ENCODE peak calls at places on chromosomes 11 and 22, in ten cellular contexts. T is SK-N-MC; V is astrocyte; B is AG10803; K is HFF-Myc; N is CD4-positive, CD25-positive, alpha-beta regulatory T cell; H is body of pancreas; P is fibroblast of pulmonary artery; J is Peyer's patch; E is MM.1S. Q is an unnamed sample.

GRCh38 chr22:29205598-29206371 is at the start of gene EMID1:
- DNase-seq in N (no peak), E (peak; percentile 53), H (peak; percentile 63), V (no peak), K (no peak), P (peak; percentile 16), J (no peak), B (no peak), T (no peak), Q (no peak)

GRCh38 chr11:86244063-86244521 is 461 bp upstream of the EED start:
- DNase-seq in E (peak; percentile 93), N (peak; percentile 84), V (peak; percentile 74), B (peak; percentile 81), P (peak; percentile 90), H (peak; percentile 90), J (peak; percentile 87), T (no peak), K (no peak), Q (peak; percentile 89)

GRCh38 chr11:68043029-68043348 is 4.2 kb downstream of the TCIRG1 start:
- DNase-seq in K (no peak), H (no peak), B (no peak), V (no peak), J (no peak), P (no peak), N (no peak), E (no peak), T (no peak), Q (no peak)

GRCh38 chr11:44930588-44931302 is 19.9 kb downstream of the TP53I11 start:
- DNase-seq in T (no peak), H (no peak), N (no peak), E (no peak), B (no peak), V (no peak), K (no peak), J (no peak), P (no peak), Q (no peak)

GRCh38 chr11:37988031-37988430 is 1390.0 kb upstream of the RAG2 start:
- DNase-seq in P (peak; percentile 99), B (no peak), H (no peak), V (peak; percentile 29), K (no peak), E (no peak), N (no peak), T (peak; percentile 44), J (no peak), Q (no peak)

GRCh38 chr11:73366265-73366610 is 10.0 kb upstream of the RELT start:
- DNase-seq in E (peak; percentile 66), J (no peak), K (no peak), P (no peak), B (no peak), T (no peak), H (no peak), N (no peak), V (no peak), Q (peak; percentile 20)

GRCh38 chr11:70377645-70378044 is 20.7 kb upstream of the CTTN start:
- DNase-seq in V (no peak), N (no peak), T (no peak), E (no peak), H (no peak), P (no peak), J (no peak), B (no peak), K (no peak), Q (no peak)

GRCh38 chr22:46866591-46866990 is 104.1 kb downstream of the TBC1D22A start:
- DNase-seq in H (no peak), V (peak; percentile 93), N (no peak), J (no peak), K (no peak), P (peak; percentile 74), T (no peak), B (peak; percentile 96), E (no peak), Q (no peak)

GRCh38 chr11:115580416-115580815 is 76.2 kb upstream of the CADM1 start:
- DNase-seq in P (no peak), V (no peak), N (no peak), K (no peak), J (no peak), T (no peak), E (no peak), H (no peak), B (no peak), Q (no peak)

GRCh38 chr11:74460481-74461154 is 6.7 kb downstream of the KCNE3 start:
- DNase-seq in H (no peak), J (no peak), B (peak; percentile 66), T (no peak), V (peak; percentile 27), K (no peak), P (peak; percentile 81), N (no peak), E (no peak), Q (peak; percentile 34)
- H3K4me3 ChIP-seq in H (no peak overlapping the region), J (no peak overlapping the region), B (no peak overlapping the region), T (peak overlapping the region; percentile 2), V (no peak overlapping the region), K (no peak overlapping the region), P (peak overlapping the region; percentile 49), N (no peak overlapping the region), E (no peak overlapping the region), Q (no peak overlapping the region)

GRCh38 chr11:118923721-118924587 is 1.8 kb downstream of the BCL9L start:
- DNase-seq in V (no peak), E (no peak), H (peak; percentile 27), K (no peak), P (no peak), T (no peak), N (no peak), J (peak; percentile 62), B (no peak), Q (no peak)

GRCh38 chr11:118921121-118921928 is 4.4 kb downstream of the BCL9L start:
- DNase-seq in T (no peak), N (no peak), B (peak; percentile 90), H (peak; percentile 73), P (peak; percentile 96), J (no peak), V (peak; percentile 58), E (no peak), K (no peak), Q (no peak)

GRCh38 chr11:118922745-118923627 is 2.7 kb downstream of the BCL9L start:
- DNase-seq in K (no peak), T (no peak), B (no peak), J (no peak), P (no peak), E (no peak), N (no peak), V (no peak), H (no peak), Q (no peak)

GRCh38 chr11:118924591-118925585 is 838 bp downstream of the BCL9L start:
- DNase-seq in J (peak; percentile 76), K (no peak), N (peak; percentile 46), B (no peak), E (peak; percentile 42), T (no peak), P (no peak), V (no peak), H (peak; percentile 61), Q (no peak)

GRCh38 chr11:118921929-118922744 is 3.6 kb downstream of the BCL9L start:
- DNase-seq in B (peak; percentile 91), V (peak; percentile 47), K (no peak), T (no peak), P (peak; percentile 89), N (no peak), J (peak; percentile 82), E (no peak), H (peak; percentile 90), Q (no peak)
- H3K4me3 ChIP-seq in B (peak overlapping the region; percentile 99), V (peak overlapping the region; percentile 96), K (peak overlapping the region; percentile 98), T (peak overlapping the region; percentile 90), P (peak overlapping the region; percentile 98), N (peak overlapping the region; percentile 98), J (peak overlapping the region; percentile 89), E (no peak overlapping the region), H (no peak overlapping the region), Q (no peak overlapping the region)

GRCh38 chr22:38543822-38544221 is 26.2 kb downstream of the DMC1 start:
- DNase-seq in V (no peak), K (no peak), H (no peak), N (no peak), B (no peak), T (no peak), J (no peak), E (no peak), P (no peak), Q (no peak)

GRCh38 chr22:38554281-38554680 is 15.7 kb downstream of the DMC1 start:
- DNase-seq in N (no peak), B (peak; percentile 90), H (no peak), V (peak; percentile 37), T (no peak), P (peak; percentile 8), E (no peak), J (no peak), K (peak; percentile 75), Q (no peak)

DNA sequence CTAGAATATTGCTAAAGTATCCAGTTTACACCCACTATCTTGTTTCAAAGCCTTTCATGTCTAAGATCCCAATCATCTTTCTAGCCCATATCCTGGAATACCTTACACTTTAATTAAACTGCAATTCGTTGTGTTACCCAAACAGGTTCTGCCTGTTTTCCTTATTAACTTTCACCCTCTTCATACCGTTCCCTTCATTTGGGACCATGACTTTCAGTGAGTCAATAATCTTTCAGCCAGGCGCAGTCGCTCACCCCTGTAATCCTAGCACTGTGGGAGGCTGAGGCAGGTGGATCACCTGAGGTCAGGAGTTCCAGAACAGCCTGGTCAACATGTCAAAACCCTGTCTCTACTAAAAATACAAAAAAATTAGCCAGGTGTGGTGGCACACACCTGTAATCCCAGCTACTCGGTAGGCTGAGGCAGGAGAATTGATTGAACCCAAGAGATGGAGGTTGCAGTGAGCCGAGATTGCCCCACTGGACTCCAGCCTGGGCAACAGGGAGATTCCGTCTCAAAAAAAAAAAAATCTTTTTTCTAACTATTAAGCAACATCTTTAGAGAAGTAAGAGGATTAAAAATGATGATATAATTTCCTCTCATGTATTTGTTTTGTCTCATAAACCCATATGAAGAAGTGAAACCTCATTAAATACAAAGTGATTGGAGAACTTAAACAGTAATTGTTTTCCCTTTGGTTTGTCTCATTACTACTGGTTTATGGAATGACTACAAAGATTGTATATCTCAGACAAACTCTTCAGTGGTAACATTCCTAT is 20.7 kb downstream of the DMC1 start:
- DNase-seq in B (no peak), H (no peak), V (no peak), J (no peak), P (no peak), T (no peak), E (no peak), N (no peak), K (no peak), Q (no peak)
- H3K4me3 ChIP-seq in B (no peak overlapping the region), H (no peak overlapping the region), V (no peak overlapping the region), J (no peak overlapping the region), P (no peak overlapping the region), T (no peak overlapping the region), E (no peak overlapping the region), N (no peak overlapping the region), K (no peak overlapping the region), Q (no peak overlapping the region)

DNA sequence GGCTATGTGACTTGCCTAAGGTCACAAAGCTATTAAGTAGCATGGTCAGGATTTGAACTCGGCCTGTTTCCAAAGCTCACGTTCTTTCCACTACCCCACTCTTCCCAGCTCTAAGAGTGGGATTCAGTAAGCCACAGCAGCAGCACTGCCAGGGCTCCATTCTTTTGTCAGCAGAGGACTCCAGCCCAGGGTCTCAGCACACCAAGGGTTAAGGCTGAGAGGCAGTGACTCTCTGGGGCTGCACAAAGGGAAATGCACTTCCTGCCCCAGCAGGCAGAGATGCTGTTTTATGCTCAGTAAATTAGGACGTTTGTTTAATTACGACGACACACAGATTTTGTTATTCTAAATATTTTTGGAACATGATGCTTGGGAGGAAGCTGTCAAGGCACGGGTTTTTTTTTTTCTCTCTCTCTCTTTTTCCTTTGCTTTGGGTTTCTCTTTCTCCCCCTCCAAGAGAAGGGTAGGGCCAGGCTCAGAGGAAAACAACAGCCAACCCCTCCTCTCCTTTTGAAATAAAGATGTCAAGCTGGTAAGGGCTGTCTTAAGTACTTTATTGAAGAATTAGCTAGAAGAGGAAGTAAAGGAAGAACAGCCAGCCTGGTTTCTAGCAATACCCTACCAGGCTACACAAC is 2.9 kb downstream of the MYH9 start:
- DNase-seq in E (peak; percentile 59), H (no peak), B (no peak), K (no peak), T (peak; percentile 50), J (no peak), N (peak; percentile 48), P (no peak), V (no peak), Q (peak; percentile 69)
- H3K4me3 ChIP-seq in E (peak overlapping the region; percentile 92), H (peak overlapping the region; percentile 86), B (peak overlapping the region; percentile 93), K (peak overlapping the region; percentile 89), T (peak overlapping the region; percentile 90), J (peak overlapping the region; percentile 93), N (peak overlapping the region; percentile 91), P (peak overlapping the region; percentile 90), V (peak overlapping the region; percentile 100), Q (peak overlapping the region; percentile 83)